ENCODE peak calls at places on chromosomes 11 and 22, in seven cellular contexts. R is type B pancreatic cell, X is heart right ventricle, B is fibroblast of pulmonary artery, U is NB4, S is B cell, Z is fibroblast of lung. L is an unnamed sample.

GRCh38 chr11:19770277-19770676 is 57.6 kb downstream of the NAV2 start:
- DNase-seq in Z (no peak), R (no peak), S (no peak), X (no peak), U (peak), B (no peak), L (no peak)

GRCh38 chr11:9814108-9814507 is 150.2 kb downstream of the SWAP70 start:
- DNase-seq in U (no peak), R (no peak), Z (no peak), X (no peak), B (no peak), S (no peak), L (no peak)

GRCh38 chr11:204587-205109 is 2.6 kb downstream of the BET1L start:
- DNase-seq in Z (no peak), R (no peak), B (no peak), X (no peak), S (no peak), U (no peak), L (no peak)

GRCh38 chr11:62909107-62909894 is 11.9 kb downstream of the CHRM1 start:
- DNase-seq in B (peak), U (peak), S (no peak), X (peak), R (no peak), Z (peak), L (no peak)

GRCh38 chr11:62842171-62842717 is 2.9 kb upstream of the WDR74 start:
- DNase-seq in B (no peak), X (no peak), U (peak), R (no peak), Z (peak), S (peak), L (no peak)

GRCh38 chr11:662689-663274 is 25.7 kb downstream of the DRD4 start:
- DNase-seq in U (peak), B (peak), S (peak), X (peak), Z (peak), R (no peak), L (peak)

GRCh38 chr11:118145285-118146227 is 7.1 kb downstream of the SCN4B start:
- DNase-seq in B (peak), X (peak), S (peak), R (peak), Z (peak), U (peak), L (peak)

GRCh38 chr11:22828373-22828772 is 1.2 kb downstream of the SVIP start:
- DNase-seq in U (peak), R (no peak), X (no peak), S (no peak), Z (no peak), B (no peak), L (no peak)

GRCh38 chr11:46916669-46917108 is 1.7 kb downstream of the LRP4 start:
- DNase-seq in B (peak), R (no peak), S (no peak), X (peak), Z (peak), U (peak), L (peak)

GRCh38 chr11:74683279-74683871 is 47.9 kb downstream of the CHRDL2 start:
- DNase-seq in B (no peak), R (no peak), Z (no peak), S (no peak), U (no peak), X (no peak), L (peak)

GRCh38 chr11:6531267-6531752 is 34.2 kb downstream of the DNHD1 start:
- DNase-seq in S (no peak), Z (peak), U (peak), B (peak), R (no peak), X (peak), L (peak)

GRCh38 chr11:67592880-67593624 is 9.4 kb downstream of the GSTP1 start:
- DNase-seq in X (no peak), Z (no peak), R (no peak), S (no peak), U (no peak), B (no peak), L (no peak)

GRCh38 chr11:78575478-78575877 is 814 bp upstream of the NARS2 start:
- DNase-seq in B (no peak), R (no peak), Z (no peak), X (no peak), U (no peak), S (no peak), L (no peak)

GRCh38 chr11:1943977-1944376 is 3.2 kb upstream of the MRPL23 start:
- DNase-seq in Z (peak), B (peak), X (no peak), U (no peak), S (peak), R (peak), L (no peak)

GRCh38 chr22:40856513-40857308 is at the start of the genes ST13 and XPNPEP3:
- DNase-seq in S (peak), B (peak), Z (peak), U (peak), R (peak), X (peak), L (peak)
- TF ChIP-seq CTCF in S (peak), B (no peak), Z (peak), U (no peak), R (peak), X (peak), L (peak)

GRCh38 chr11:86408845-86409244 is 34.2 kb downstream of the CCDC81 start:
- DNase-seq in S (no peak), X (no peak), Z (no peak), U (no peak), B (peak), R (no peak), L (no peak)
- TF ChIP-seq CTCF in S (no peak), X (no peak), Z (peak), U (no peak), B (peak), R (peak), L (no peak)

DNA sequence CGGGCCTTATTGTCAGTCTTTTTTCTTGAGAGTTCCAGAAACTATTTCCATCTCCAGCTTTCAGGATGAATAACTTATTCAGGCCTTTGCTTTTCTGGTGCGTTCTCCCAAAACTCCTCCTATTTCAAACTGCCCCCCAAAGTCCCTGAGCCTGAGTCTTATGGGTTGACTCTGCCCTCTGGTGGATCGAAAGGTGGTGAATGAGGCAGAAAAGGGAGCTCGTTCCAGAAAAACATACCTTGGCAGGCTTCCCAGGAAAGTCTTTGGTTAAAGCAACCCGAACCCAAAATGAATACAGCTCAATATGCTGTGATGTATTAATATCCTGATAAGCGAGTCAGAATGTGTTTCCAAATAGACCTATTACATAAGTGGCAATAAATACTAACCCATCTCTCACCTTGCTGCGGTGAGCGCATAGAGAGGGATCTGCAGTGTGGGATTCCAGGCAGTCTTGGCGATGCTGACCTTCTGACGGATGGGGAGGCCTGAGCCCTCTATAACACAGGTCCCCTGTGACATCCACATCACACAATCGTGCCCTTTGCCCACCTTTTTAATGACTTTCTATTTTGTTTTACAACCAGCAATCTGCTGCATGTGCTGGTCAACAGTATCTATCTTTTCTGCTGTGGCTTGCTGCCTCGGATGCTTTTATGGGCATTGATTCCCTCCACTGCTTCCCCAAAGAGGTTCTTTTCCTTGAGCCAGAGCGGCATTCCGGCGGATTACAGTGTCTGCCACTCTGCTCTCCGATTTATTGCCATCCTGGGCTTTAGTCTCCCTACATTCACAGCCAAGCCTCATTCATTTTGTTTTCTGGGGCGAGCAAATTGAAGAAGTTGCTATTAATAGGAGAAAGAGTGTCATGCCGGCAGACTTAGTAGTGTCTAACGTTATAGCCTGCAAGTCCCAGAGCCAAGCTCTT is 756.8 kb downstream of the NTM start:
- DNase-seq in Z (peak), R (no peak), X (peak), S (no peak), U (no peak), B (peak), L (peak)
- TF ChIP-seq CTCF in Z (peak), R (peak), X (peak), S (no peak), U (no peak), B (peak), L (peak)

DNA sequence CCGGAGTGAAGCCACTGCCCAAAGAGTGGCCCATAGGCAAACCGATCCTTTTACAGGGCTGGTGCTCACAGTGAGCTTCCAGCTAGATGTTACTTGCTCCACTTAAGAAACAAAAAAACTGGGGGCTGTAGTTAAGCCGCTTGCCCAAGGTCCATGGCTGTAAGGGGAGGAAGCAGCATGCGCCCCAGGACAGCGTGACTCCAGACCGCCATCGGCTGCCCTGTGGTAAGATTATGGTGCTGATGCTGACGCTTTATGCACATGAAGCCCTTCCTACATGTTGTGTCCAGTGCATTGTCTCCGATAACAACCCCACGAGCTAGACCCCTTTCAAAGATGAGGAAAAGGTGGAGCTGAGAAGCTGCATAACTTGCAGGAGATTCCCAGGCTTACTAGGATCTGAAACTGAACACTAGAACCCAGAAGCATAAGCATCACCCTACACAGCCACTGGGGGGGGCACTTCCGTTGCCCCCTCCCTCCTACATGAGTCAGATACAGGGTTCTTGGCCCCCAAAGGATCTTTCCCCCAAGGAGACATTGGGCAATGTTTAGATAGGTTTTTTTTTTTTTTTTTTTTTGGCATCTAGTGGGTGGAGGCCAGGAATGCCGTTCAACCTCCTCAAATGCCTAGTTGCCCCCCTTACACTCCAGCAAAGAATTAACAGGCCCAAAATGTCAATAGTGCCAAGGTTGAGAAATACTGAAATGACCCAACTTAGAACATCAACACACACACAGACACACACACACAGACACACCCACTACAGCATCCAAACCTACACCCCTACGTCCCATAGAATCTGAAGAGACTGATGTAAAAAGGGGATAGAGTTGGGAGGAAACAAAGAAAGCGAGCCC is 53.9 kb downstream of the MN1 start:
- DNase-seq in R (no peak), X (no peak), Z (no peak), U (peak), S (no peak), B (peak), L (no peak)
- TF ChIP-seq CTCF in R (peak), X (no peak), Z (peak), U (peak), S (no peak), B (peak), L (no peak)

GRCh38 chr11:126466288-126467045 is 111.0 kb downstream of the ST3GAL4 start:
- DNase-seq in Z (no peak), U (no peak), R (no peak), B (no peak), X (no peak), S (no peak), L (no peak)
- TF ChIP-seq CTCF in Z (no peak), U (no peak), R (no peak), B (no peak), X (no peak), S (no peak), L (no peak)

DNA sequence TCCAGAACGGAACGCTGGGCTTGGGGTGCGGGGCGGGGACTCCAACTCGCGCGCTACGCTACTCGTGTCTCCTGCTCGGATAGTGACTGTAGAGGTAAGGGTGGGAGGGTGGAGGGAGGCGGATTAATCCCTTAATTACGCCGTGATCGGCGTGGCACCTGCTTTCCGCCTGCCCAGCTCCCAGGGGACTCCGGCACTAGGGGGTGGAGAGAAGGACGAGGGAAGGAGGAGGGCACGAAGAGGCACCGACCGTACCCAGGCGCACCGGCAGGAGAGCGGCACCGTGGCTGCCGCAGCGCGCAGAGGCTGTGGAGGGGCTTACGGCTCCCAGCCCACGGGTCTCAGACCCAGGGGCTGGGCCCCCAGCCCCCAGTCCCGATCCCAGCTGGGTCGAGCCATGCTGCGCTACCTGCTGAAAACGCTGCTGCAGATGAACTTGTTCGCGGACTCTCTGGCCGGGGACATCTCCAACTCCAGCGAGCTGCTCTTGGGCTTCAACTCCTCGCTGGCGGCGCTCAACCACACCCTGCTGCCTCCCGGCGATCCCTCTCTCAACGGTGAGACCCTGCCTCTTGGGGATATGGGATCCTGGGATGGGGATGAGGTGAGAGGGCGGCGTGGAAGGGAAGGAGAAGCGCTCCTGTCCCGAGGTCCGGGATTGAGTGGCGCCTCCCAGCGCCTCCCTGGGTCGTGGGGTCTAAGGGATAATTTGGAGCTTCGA is at the start of gene ROBO3:
- DNase-seq in B (no peak), U (no peak), Z (peak), X (no peak), R (peak), S (no peak), L (no peak)
- TF ChIP-seq CTCF in B (no peak), U (no peak), Z (no peak), X (no peak), R (no peak), S (no peak), L (no peak)

DNA sequence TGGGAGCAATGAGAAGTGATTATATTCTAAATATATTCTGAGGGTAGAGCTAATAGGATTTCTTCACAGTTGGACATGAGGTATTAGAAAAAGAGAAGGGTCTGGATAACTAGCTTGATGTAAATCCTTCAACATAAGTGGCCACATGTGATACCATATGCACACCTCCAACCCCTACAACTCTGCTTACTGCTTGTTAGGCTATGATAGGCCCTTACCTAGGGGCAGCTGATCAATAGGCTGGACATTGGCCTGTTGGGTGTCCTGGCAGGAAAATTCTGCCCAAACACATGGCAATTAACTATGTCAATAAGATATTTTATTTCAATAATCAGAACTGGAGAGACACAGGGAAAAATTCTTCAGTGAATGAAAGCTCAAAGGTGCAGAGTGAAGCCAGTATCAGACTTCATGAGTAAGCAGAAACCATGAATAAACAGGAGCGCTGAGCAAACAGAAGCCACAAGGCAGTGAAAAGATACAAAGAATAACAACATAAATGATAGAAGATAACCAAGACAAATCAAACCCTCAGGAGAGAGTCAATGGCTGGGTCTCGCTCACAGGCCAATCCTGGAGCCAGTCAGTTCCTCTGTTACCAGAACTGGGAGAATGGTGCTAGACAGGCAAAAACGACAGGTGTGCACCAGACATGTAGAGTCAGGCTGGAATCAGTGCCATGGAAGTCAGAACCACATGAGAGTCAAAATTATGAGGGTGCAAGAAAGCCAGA is 46.3 kb upstream of the PSMA1 start:
- DNase-seq in Z (no peak), U (no peak), B (no peak), S (no peak), X (no peak), R (no peak), L (no peak)
- TF ChIP-seq CTCF in Z (no peak), U (no peak), B (no peak), S (no peak), X (no peak), R (no peak), L (no peak)

L was measured in GM13977.